ENCODE peak calls at places on chromosomes 5 and 9, in eight cellular contexts. One of them, this sample, is unnamed.
A peak's percentile ranks its signal among the peaks of the same experiment; 100 is the strongest.

GRCh38 chr9:106421772-106422171 is 441.2 kb upstream of the ZNF462 start:
- DNase-seq in OCI-LY7: no peak
- DNase-seq in lower leg skin: no peak
- DNase-seq in GM23248: no peak
- DNase-seq in esophagus muscularis mucosa: no peak
- DNase-seq in cardiac muscle cell: no peak
- DNase-seq in prostate gland: no peak
- DNase-seq in GM06990: peak; percentile 80
- DNase-seq in this sample: no peak

GRCh38 chr5:160460377-160461049 is 38.9 kb downstream of the PTTG1 start:
- DNase-seq in OCI-LY7: no peak
- DNase-seq in lower leg skin: no peak
- DNase-seq in GM23248: peak; percentile 33
- DNase-seq in esophagus muscularis mucosa: no peak
- DNase-seq in cardiac muscle cell: peak; percentile 25
- DNase-seq in prostate gland: no peak
- DNase-seq in GM06990: no peak
- DNase-seq in this sample: no peak

GRCh38 chr9:80059979-80060378 is 488.2 kb downstream of the TLE4 start:
- DNase-seq in OCI-LY7: no peak
- DNase-seq in lower leg skin: no peak
- DNase-seq in GM23248: no peak
- DNase-seq in esophagus muscularis mucosa: no peak
- DNase-seq in cardiac muscle cell: no peak
- DNase-seq in prostate gland: no peak
- DNase-seq in GM06990: no peak
- DNase-seq in this sample: no peak

GRCh38 chr5:115558388-115558956 is 13.9 kb upstream of the FEM1C start:
- DNase-seq in OCI-LY7: no peak
- DNase-seq in lower leg skin: no peak
- DNase-seq in GM23248: peak; percentile 24
- DNase-seq in esophagus muscularis mucosa: no peak
- DNase-seq in cardiac muscle cell: peak; percentile 48
- DNase-seq in prostate gland: peak; percentile 75
- DNase-seq in GM06990: no peak
- DNase-seq in this sample: no peak

GRCh38 chr5:154397652-154398406 is 48.0 kb upstream of the SAP30L start:
- DNase-seq in OCI-LY7: no peak
- DNase-seq in lower leg skin: no peak
- DNase-seq in GM23248: no peak
- DNase-seq in esophagus muscularis mucosa: no peak
- DNase-seq in cardiac muscle cell: no peak
- DNase-seq in prostate gland: no peak
- DNase-seq in GM06990: no peak
- DNase-seq in this sample: no peak

GRCh38 chr5:112691758-112692157 is 45.9 kb upstream of the APC start:
- DNase-seq in OCI-LY7: peak; percentile 71
- DNase-seq in lower leg skin: no peak
- DNase-seq in GM23248: no peak
- DNase-seq in esophagus muscularis mucosa: peak; percentile 39
- DNase-seq in cardiac muscle cell: peak; percentile 64
- DNase-seq in prostate gland: no peak
- DNase-seq in GM06990: peak; percentile 17
- DNase-seq in this sample: no peak

GRCh38 chr5:146079695-146080361 is 25.5 kb downstream of the PLAC8L1 start:
- DNase-seq in OCI-LY7: no peak
- DNase-seq in lower leg skin: no peak
- DNase-seq in GM23248: peak; percentile 57
- DNase-seq in esophagus muscularis mucosa: no peak
- DNase-seq in cardiac muscle cell: peak; percentile 47
- DNase-seq in prostate gland: no peak
- DNase-seq in GM06990: no peak
- DNase-seq in this sample: no peak

GRCh38 chr5:11903121-11903613 is 1.1 kb downstream of the CTNND2 start:
- DNase-seq in OCI-LY7: no peak
- DNase-seq in lower leg skin: no peak
- DNase-seq in GM23248: no peak
- DNase-seq in esophagus muscularis mucosa: no peak
- DNase-seq in cardiac muscle cell: no peak
- DNase-seq in prostate gland: no peak
- DNase-seq in GM06990: peak; percentile 0
- DNase-seq in this sample: no peak

GRCh38 chr5:64769856-64770255 is 1.1 kb downstream of the CWC27 start:
- DNase-seq in OCI-LY7: no peak
- DNase-seq in lower leg skin: no peak
- DNase-seq in GM23248: no peak
- DNase-seq in esophagus muscularis mucosa: no peak
- DNase-seq in cardiac muscle cell: no peak
- DNase-seq in prostate gland: no peak
- DNase-seq in GM06990: no peak
- DNase-seq in this sample: no peak

GRCh38 chr9:138070815-138071214 is 193.2 kb downstream of the CACNA1B start:
- DNase-seq in OCI-LY7: no peak
- DNase-seq in lower leg skin: no peak
- DNase-seq in GM23248: no peak
- DNase-seq in esophagus muscularis mucosa: peak; percentile 86
- DNase-seq in cardiac muscle cell: no peak
- DNase-seq in prostate gland: no peak
- DNase-seq in GM06990: no peak
- DNase-seq in this sample: no peak

GRCh38 chr5:128925973-128926372 is 39.3 kb upstream of the SLC27A6 start:
- DNase-seq in OCI-LY7: no peak
- DNase-seq in lower leg skin: no peak
- DNase-seq in GM23248: no peak
- DNase-seq in esophagus muscularis mucosa: no peak
- DNase-seq in cardiac muscle cell: peak; percentile 2
- DNase-seq in prostate gland: no peak
- DNase-seq in GM06990: no peak
- DNase-seq in this sample: no peak
- H3K4me3 ChIP-seq in OCI-LY7: no peak overlapping the region
- H3K4me3 ChIP-seq in lower leg skin: no peak overlapping the region
- H3K4me3 ChIP-seq in GM23248: no peak overlapping the region
- H3K4me3 ChIP-seq in esophagus muscularis mucosa: no peak overlapping the region
- H3K4me3 ChIP-seq in cardiac muscle cell: no peak overlapping the region
- H3K4me3 ChIP-seq in prostate gland: no peak overlapping the region
- H3K4me3 ChIP-seq in GM06990: no peak overlapping the region
- H3K4me3 ChIP-seq in this sample: no peak overlapping the region

GRCh38 chr9:93952119-93952783 is 2.9 kb downstream of the BARX1 start:
- DNase-seq in OCI-LY7: no peak
- DNase-seq in lower leg skin: no peak
- DNase-seq in GM23248: no peak
- DNase-seq in esophagus muscularis mucosa: no peak
- DNase-seq in cardiac muscle cell: no peak
- DNase-seq in prostate gland: no peak
- DNase-seq in GM06990: no peak
- DNase-seq in this sample: no peak
- H3K4me3 ChIP-seq in OCI-LY7: no peak overlapping the region
- H3K4me3 ChIP-seq in lower leg skin: no peak overlapping the region
- H3K4me3 ChIP-seq in GM23248: peak overlapping the region; percentile 24
- H3K4me3 ChIP-seq in esophagus muscularis mucosa: peak overlapping the region; percentile 55
- H3K4me3 ChIP-seq in cardiac muscle cell: no peak overlapping the region
- H3K4me3 ChIP-seq in prostate gland: no peak overlapping the region
- H3K4me3 ChIP-seq in GM06990: no peak overlapping the region
- H3K4me3 ChIP-seq in this sample: peak overlapping the region; percentile 71

DNA sequence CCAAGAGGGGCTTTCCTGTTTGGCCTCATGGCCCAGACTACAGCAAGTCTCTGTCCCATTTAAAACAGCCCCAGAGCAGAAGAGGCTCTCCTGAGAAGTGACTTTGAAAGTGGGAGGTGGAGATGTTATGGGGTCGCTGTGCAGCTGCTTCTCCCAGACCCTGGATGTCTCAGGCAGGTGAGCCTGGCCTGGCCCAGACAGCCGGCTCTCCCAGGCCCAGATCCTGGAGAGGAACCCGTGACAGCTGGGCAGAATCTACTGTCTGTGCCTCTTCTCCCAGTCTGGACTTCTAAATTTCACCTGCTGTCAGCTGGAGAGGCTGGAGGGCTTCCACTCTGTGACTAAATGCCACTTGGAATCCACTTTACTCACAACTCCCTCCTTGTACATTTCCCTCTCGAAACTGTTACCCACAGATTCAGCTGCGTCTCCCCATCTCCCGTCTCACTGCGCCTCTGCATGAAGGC is 20.5 kb downstream of the FAM78A start:
- DNase-seq in OCI-LY7: no peak
- DNase-seq in lower leg skin: no peak
- DNase-seq in GM23248: no peak
- DNase-seq in esophagus muscularis mucosa: no peak
- DNase-seq in cardiac muscle cell: no peak
- DNase-seq in prostate gland: no peak
- DNase-seq in GM06990: peak; percentile 59
- DNase-seq in this sample: no peak
- H3K4me3 ChIP-seq in OCI-LY7: peak overlapping the region; percentile 66
- H3K4me3 ChIP-seq in lower leg skin: no peak overlapping the region
- H3K4me3 ChIP-seq in GM23248: no peak overlapping the region
- H3K4me3 ChIP-seq in esophagus muscularis mucosa: no peak overlapping the region
- H3K4me3 ChIP-seq in cardiac muscle cell: no peak overlapping the region
- H3K4me3 ChIP-seq in prostate gland: no peak overlapping the region
- H3K4me3 ChIP-seq in GM06990: peak overlapping the region; percentile 56
- H3K4me3 ChIP-seq in this sample: peak overlapping the region; percentile 57

GRCh38 chr5:123095694-123096120 is 6.7 kb downstream of the PRDM6 start:
- DNase-seq in OCI-LY7: no peak
- DNase-seq in lower leg skin: no peak
- DNase-seq in GM23248: no peak
- DNase-seq in esophagus muscularis mucosa: no peak
- DNase-seq in cardiac muscle cell: no peak
- DNase-seq in prostate gland: no peak
- DNase-seq in GM06990: no peak
- DNase-seq in this sample: no peak
- H3K4me3 ChIP-seq in OCI-LY7: no peak overlapping the region
- H3K4me3 ChIP-seq in lower leg skin: no peak overlapping the region
- H3K4me3 ChIP-seq in GM23248: no peak overlapping the region
- H3K4me3 ChIP-seq in esophagus muscularis mucosa: no peak overlapping the region
- H3K4me3 ChIP-seq in cardiac muscle cell: peak overlapping the region; percentile 33
- H3K4me3 ChIP-seq in prostate gland: no peak overlapping the region
- H3K4me3 ChIP-seq in GM06990: no peak overlapping the region
- H3K4me3 ChIP-seq in this sample: no peak overlapping the region

This sample was measured in breast epithelium.